ENCODE peak calls at places on chromosomes 13 and 19, in ten cellular contexts. N, W, U, P, E, O, S, T, L and X are unnamed samples.

GRCh38 chr19:58274771-58275199 is 4.0 kb upstream of the ZNF8 start:
- DNase-seq in N (no peak), L (no peak), T (peak), W (no peak), S (peak), P (no peak), U (no peak), O (no peak), E (peak), X (peak)

GRCh38 chr19:5113101-5113557 is 144.2 kb downstream of the KDM4B start:
- DNase-seq in W (no peak), E (peak), O (no peak), S (peak), N (no peak), L (no peak), T (no peak), U (no peak), P (no peak), X (peak)

GRCh38 chr13:80924596-80924995 is 583.7 kb upstream of the SPRY2 start:
- DNase-seq in W (no peak), O (no peak), P (no peak), U (no peak), L (no peak), N (no peak), E (no peak), T (peak), S (peak), X (peak)

GRCh38 chr13:26348966-26349365 is 95.0 kb downstream of the CDK8 start:
- DNase-seq in N (peak), L (no peak), S (no peak), T (no peak), U (no peak), E (no peak), O (no peak), W (no peak), P (no peak), X (no peak)

GRCh38 chr19:35904312-35905068 is 2.2 kb downstream of the HCST start:
- DNase-seq in T (no peak), L (no peak), O (no peak), S (no peak), N (no peak), E (no peak), U (no peak), W (no peak), P (no peak), X (no peak)

GRCh38 chr13:73902296-73902695 is 231.9 kb downstream of the KLF12 start:
- DNase-seq in P (no peak), O (no peak), U (no peak), L (no peak), N (no peak), W (no peak), E (no peak), S (no peak), T (peak), X (no peak)

GRCh38 chr19:14368011-14368513 is 13.2 kb upstream of the ADGRE5 start:
- DNase-seq in W (no peak), P (no peak), O (peak), L (no peak), T (peak), E (no peak), S (no peak), U (no peak), N (no peak), X (no peak)

GRCh38 chr19:2294377-2295335 is 12.7 kb upstream of the PEAK3 start:
- DNase-seq in T (no peak), L (no peak), P (no peak), E (no peak), S (no peak), N (no peak), O (no peak), W (peak), U (peak), X (no peak)

GRCh38 chr19:33673996-33674395 is 52.2 kb downstream of the CHST8 start:
- DNase-seq in S (no peak), L (no peak), O (no peak), P (no peak), E (no peak), W (no peak), U (no peak), T (no peak), N (no peak), X (no peak)

GRCh38 chr19:9865732-9866627 is 30.9 kb downstream of the PIN1 start:
- DNase-seq in U (no peak), N (peak), L (no peak), E (no peak), S (no peak), O (peak), T (no peak), W (no peak), P (no peak), X (no peak)

GRCh38 chr19:33472696-33473624 is 48.6 kb downstream of the PEPD start:
- DNase-seq in N (no peak), O (no peak), T (peak), S (peak), E (peak), W (peak), U (no peak), L (no peak), P (no peak), X (peak)

GRCh38 chr13:48626077-48626449 is 27.7 kb upstream of the CYSLTR2 start:
- DNase-seq in O (no peak), T (peak), W (no peak), P (no peak), N (no peak), U (no peak), E (no peak), L (no peak), S (peak), X (no peak)

GRCh38 chr19:50639121-50640112 is at the start of gene SYT3:
- DNase-seq in P (no peak), N (peak), T (peak), W (peak), O (peak), U (peak), E (peak), S (peak), L (no peak), X (peak)

GRCh38 chr19:1112254-1113208 is 8.7 kb downstream of the GPX4 start:
- DNase-seq in L (no peak), E (no peak), N (peak), U (no peak), P (no peak), W (no peak), T (no peak), S (no peak), O (no peak), X (no peak)

GRCh38 chr19:56114051-56114694 is 6.9 kb downstream of the ZNF787 start:
- DNase-seq in W (no peak), T (no peak), S (no peak), L (no peak), N (no peak), O (no peak), E (no peak), U (no peak), P (no peak), X (no peak)

GRCh38 chr13:31908696-31909386 is 122.7 kb upstream of the FRY start:
- DNase-seq in U (no peak), T (no peak), L (no peak), O (no peak), P (no peak), S (peak), N (no peak), E (no peak), W (no peak), X (no peak)

GRCh38 chr19:23403024-23403423 is 7.8 kb upstream of the ZNF91 start:
- DNase-seq in N (no peak), U (no peak), T (no peak), W (no peak), S (no peak), L (no peak), O (no peak), P (no peak), E (no peak), X (no peak)

GRCh38 chr19:41893899-41894298 is 10.9 kb downstream of the ARHGEF1 start:
- DNase-seq in T (no peak), O (no peak), E (no peak), P (no peak), S (peak), W (no peak), L (no peak), N (peak), U (no peak), X (no peak)

GRCh38 chr19:30784850-30785459 is 412.8 kb downstream of the ZNF536 start:
- DNase-seq in P (peak), E (peak), L (peak), U (peak), N (peak), O (peak), T (no peak), S (peak), W (peak), X (peak)

GRCh38 chr19:44930088-44930487 is 11.9 kb upstream of the APOC4 start:
- DNase-seq in U (no peak), E (no peak), N (no peak), S (no peak), L (no peak), W (no peak), T (no peak), O (no peak), P (no peak), X (no peak)

GRCh38 chr19:16435238-16435911 is 36.4 kb downstream of the EPS15L1 start:
- DNase-seq in U (no peak), E (peak), T (peak), W (peak), N (no peak), P (no peak), L (no peak), O (peak), S (peak), X (peak)

GRCh38 chr19:16522559-16523377 is 19.5 kb downstream of the CHERP start:
- DNase-seq in W (no peak), L (no peak), O (no peak), N (no peak), S (no peak), T (no peak), P (no peak), U (no peak), E (no peak), X (no peak)

GRCh38 chr13:80235559-80236296 is 105.2 kb downstream of the SPRY2 start:
- DNase-seq in U (no peak), P (peak), T (peak), N (peak), S (peak), O (no peak), L (no peak), E (peak), W (no peak), X (peak)

GRCh38 chr13:29901714-29902631 is 51.6 kb upstream of the UBL3 start:
- DNase-seq in L (peak), E (no peak), T (peak), W (peak), U (peak), S (peak), N (no peak), P (peak), O (peak), X (peak)

GRCh38 chr13:27442071-27442647 is 8.2 kb downstream of the MTIF3 start:
- DNase-seq in O (no peak), W (no peak), T (no peak), S (no peak), P (no peak), U (no peak), L (peak), E (no peak), N (peak), X (no peak)

GRCh38 chr13:60577761-60578160 is 180.7 kb downstream of the TDRD3 start:
- DNase-seq in T (no peak), P (no peak), E (no peak), S (no peak), W (no peak), O (no peak), L (no peak), N (no peak), U (no peak), X (no peak)

GRCh38 chr13:100363874-100364273 is 224.7 kb downstream of the GGACT start:
- DNase-seq in L (no peak), T (peak), O (no peak), U (no peak), P (no peak), N (no peak), W (peak), E (no peak), S (peak), X (peak)

GRCh38 chr19:6769006-6769637 is 1.9 kb upstream of the SH2D3A start:
- DNase-seq in N (peak), T (peak), L (no peak), U (no peak), E (no peak), O (no peak), S (no peak), P (no peak), W (peak), X (peak)

GRCh38 chr19:16661480-16662034 is 618 bp downstream of the TMEM38A start:
- DNase-seq in O (peak), N (peak), L (no peak), S (no peak), P (peak), T (no peak), U (peak), W (no peak), E (no peak), X (peak)

GRCh38 chr19:31140717-31141116 is 208.5 kb downstream of the TSHZ3 start:
- DNase-seq in L (no peak), S (peak), T (peak), P (no peak), W (no peak), E (peak), U (no peak), N (no peak), O (no peak), X (peak)